ENCODE peak calls at places on chromosomes 7 and 10, in ten cellular contexts. A, K, C, Y, B, Z, H, N, V and O are unnamed samples.
A peak's percentile ranks its signal among the peaks of the same experiment; 100 is the strongest.

GRCh38 chr7:139548302-139549028 is 25.0 kb downstream of the CLEC2L start:
- DNase-seq in Y (no peak), C (no peak), N (no peak), K (no peak), Z (no peak), H (no peak), V (no peak), A (no peak), B (no peak), O (no peak)

GRCh38 chr10:34907743-34908425 is 92.8 kb upstream of the PARD3 start:
- DNase-seq in Z (no peak), A (no peak), V (no peak), C (no peak), B (no peak), K (no peak), N (no peak), H (no peak), Y (no peak), O (no peak)

GRCh38 chr10:35367991-35368390 is 31.7 kb downstream of the CCNY start:
- DNase-seq in A (no peak), N (no peak), V (no peak), K (no peak), Z (no peak), B (no peak), Y (no peak), H (no peak), C (no peak), O (no peak)

GRCh38 chr7:101814081-101814995 is 3.1 kb upstream of the CUX1 start:
- DNase-seq in B (peak; percentile 66), V (peak; percentile 69), C (no peak), N (peak; percentile 50), Y (peak; percentile 36), K (peak; percentile 33), Z (no peak), A (peak; percentile 94), H (peak; percentile 63), O (no peak)

GRCh38 chr7:16399265-16399801 is 22.0 kb downstream of the CRPPA start:
- DNase-seq in B (no peak), Z (no peak), H (no peak), K (peak; percentile 32), N (peak; percentile 60), A (no peak), Y (no peak), V (no peak), C (no peak), O (no peak)

GRCh38 chr7:7005303-7005702 is 177.0 kb upstream of the C1GALT1 start:
- DNase-seq in Y (no peak), Z (no peak), A (no peak), B (no peak), K (no peak), N (no peak), C (no peak), V (no peak), H (no peak), O (no peak)

GRCh38 chr7:21912305-21912704 is 33.4 kb downstream of the CDCA7L start:
- DNase-seq in V (no peak), K (peak; percentile 85), Z (no peak), C (no peak), B (no peak), N (peak; percentile 82), A (no peak), H (no peak), Y (no peak), O (no peak)

GRCh38 chr10:64648915-64649314 is 1127.7 kb downstream of the REEP3 start:
- DNase-seq in N (no peak), A (no peak), K (no peak), V (no peak), Y (peak; percentile 1), H (no peak), Z (no peak), C (no peak), B (peak; percentile 51), O (no peak)

GRCh38 chr10:17113889-17114288 is 15.7 kb downstream of the CUBN start:
- DNase-seq in B (no peak), K (peak; percentile 48), Y (no peak), H (no peak), Z (no peak), C (no peak), N (peak; percentile 70), V (no peak), A (no peak), O (no peak)

GRCh38 chr7:39621261-39621660 is 2.1 kb upstream of the RALA start:
- DNase-seq in Z (no peak), N (no peak), V (no peak), H (no peak), B (peak; percentile 83), A (no peak), C (no peak), Y (no peak), K (peak; percentile 97), O (no peak)

GRCh38 chr10:9877978-9878377 is 1139.7 kb upstream of the CELF2 start:
- DNase-seq in H (no peak), B (no peak), N (no peak), A (no peak), C (no peak), V (no peak), K (no peak), Z (no peak), Y (no peak), O (no peak)

GRCh38 chr7:117015258-117016184 is 62.2 kb downstream of the ST7 start:
- DNase-seq in K (no peak), B (no peak), Y (no peak), N (no peak), V (no peak), A (no peak), Z (no peak), H (no peak), C (no peak), O (no peak)

GRCh38 chr10:34933676-34934075 is 118.6 kb upstream of the PARD3 start:
- DNase-seq in K (no peak), B (no peak), C (no peak), H (no peak), A (no peak), Y (no peak), V (no peak), Z (no peak), N (peak; percentile 68), O (no peak)

GRCh38 chr7:158449942-158450341 is 137.7 kb downstream of the PTPRN2 start:
- DNase-seq in Z (no peak), H (no peak), V (no peak), K (no peak), N (no peak), C (no peak), Y (no peak), B (no peak), A (no peak), O (no peak)
- H3K9me3 ChIP-seq in Z (no peaks in the 10 kb centered on the region), H (no peaks in the 10 kb centered on the region), V (no peaks in the 10 kb centered on the region), K (no peaks in the 10 kb centered on the region), N (no peaks in the 10 kb centered on the region), C (no peaks in the 10 kb centered on the region), Y (no peaks in the 10 kb centered on the region), B (no peaks in the 10 kb centered on the region), A (no peaks in the 10 kb centered on the region), O (no peaks in the 10 kb centered on the region)

GRCh38 chr7:64183827-64184372 is 23.1 kb upstream of the ZNF735 start:
- DNase-seq in C (no peak), V (no peak), K (no peak), A (peak; percentile 54), Y (no peak), Z (no peak), H (no peak), N (no peak), B (no peak), O (no peak)

GRCh38 chr7:64180989-64181388 is 26.0 kb upstream of the ZNF735 start:
- DNase-seq in K (no peak), Y (no peak), Z (no peak), B (peak; percentile 34), A (no peak), N (peak; percentile 1), C (no peak), H (no peak), V (no peak), O (no peak)

GRCh38 chr7:64183126-64183742 is 23.8 kb upstream of the ZNF735 start:
- DNase-seq in K (no peak), Z (no peak), A (peak; percentile 85), C (no peak), B (no peak), N (no peak), V (no peak), Y (no peak), H (no peak), O (no peak)

GRCh38 chr7:64181586-64181985 is 25.4 kb upstream of the ZNF735 start:
- DNase-seq in Y (no peak), V (no peak), Z (no peak), H (no peak), K (no peak), C (no peak), B (no peak), N (no peak), A (peak; percentile 77), O (no peak)

GRCh38 chr7:64182036-64182790 is 24.8 kb upstream of the ZNF735 start:
- DNase-seq in Y (no peak), H (no peak), C (no peak), Z (no peak), N (no peak), K (no peak), A (peak; percentile 76), B (no peak), V (no peak), O (no peak)
- H3K9me3 ChIP-seq in Y (peaks cover 68% of the 10 kb centered on the region), H (peaks cover 28% of the 10 kb centered on the region), C (no peaks in the 10 kb centered on the region), Z (peaks cover 15% of the 10 kb centered on the region), N (no peaks in the 10 kb centered on the region), K (no peaks in the 10 kb centered on the region), A (no peaks in the 10 kb centered on the region), B (peaks cover 6% of the 10 kb centered on the region), V (peaks cover 49% of the 10 kb centered on the region), O (no peaks in the 10 kb centered on the region)

DNA sequence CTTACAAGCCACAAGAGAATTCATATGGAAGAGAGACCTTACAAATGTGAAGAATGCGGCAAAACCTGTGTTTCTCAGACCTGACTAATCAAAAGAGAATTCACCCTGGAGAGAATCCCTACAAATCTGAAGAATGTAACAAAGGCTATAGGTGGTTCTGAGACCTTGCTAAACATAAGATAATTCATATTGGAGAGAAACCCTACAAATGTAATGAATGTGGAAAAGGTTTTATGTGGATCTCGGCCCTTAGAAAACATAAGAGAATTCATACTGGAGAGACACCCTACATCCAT is 33.4 kb downstream of the ZNF727 start:
- DNase-seq in B (no peak), K (no peak), Z (no peak), N (no peak), Y (no peak), C (no peak), A (no peak), V (no peak), H (no peak), O (no peak)
- H3K9me3 ChIP-seq in B (peaks cover 37% of the 10 kb centered on the region), K (no peaks in the 10 kb centered on the region), Z (peaks cover 98% of the 10 kb centered on the region), N (peaks cover 3% of the 10 kb centered on the region), Y (peaks cover 93% of the 10 kb centered on the region), C (peaks cover 30% of the 10 kb centered on the region), A (peaks cover 88% of the 10 kb centered on the region), V (peaks cover 100% of the 10 kb centered on the region), H (peaks cover 11% of the 10 kb centered on the region), O (peaks cover 93% of the 10 kb centered on the region)

DNA sequence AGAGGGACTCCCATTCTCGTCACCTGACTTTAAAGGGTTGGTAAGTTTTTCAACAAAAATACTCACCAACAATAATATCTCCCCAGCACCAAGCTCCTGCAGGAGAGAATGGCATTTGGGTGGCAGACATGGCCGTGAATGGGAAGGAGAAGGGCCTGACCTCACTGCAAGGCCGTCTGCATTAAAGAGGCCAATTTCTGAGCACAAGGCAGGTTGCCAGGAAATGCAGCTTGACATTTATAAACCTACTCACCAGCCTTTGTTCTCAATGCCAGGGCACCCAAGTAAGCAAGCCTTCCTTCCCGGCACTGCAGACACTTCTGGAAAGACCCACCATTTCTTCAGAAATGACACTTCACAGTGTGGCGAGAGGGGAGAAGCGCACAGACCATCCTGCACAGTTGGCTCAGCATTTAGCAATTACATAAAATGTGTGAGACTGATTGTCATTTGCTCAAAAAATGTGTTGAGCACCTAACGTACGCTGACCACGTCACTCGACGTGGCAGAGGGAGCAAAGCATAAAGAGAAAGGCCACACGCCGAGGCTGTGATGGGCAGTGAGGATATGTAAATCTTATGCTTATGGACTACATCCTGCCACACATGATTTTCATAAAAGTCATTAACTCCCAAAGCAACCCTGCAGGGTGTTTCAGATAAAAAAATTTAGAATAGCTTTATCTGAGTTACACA is 544.0 kb downstream of the PTPRN2 start:
- DNase-seq in N (no peak), Z (no peak), K (no peak), C (no peak), A (no peak), B (no peak), V (peak; percentile 61), H (no peak), Y (no peak), O (no peak)
- H3K9me3 ChIP-seq in N (no peaks in the 10 kb centered on the region), Z (peaks cover 7% of the 10 kb centered on the region), K (peaks cover 1% of the 10 kb centered on the region), C (peaks cover 5% of the 10 kb centered on the region), A (peaks cover 17% of the 10 kb centered on the region), B (peaks cover 13% of the 10 kb centered on the region), V (peaks cover 19% of the 10 kb centered on the region), H (peaks cover 6% of the 10 kb centered on the region), Y (peaks cover 16% of the 10 kb centered on the region), O (peaks cover 10% of the 10 kb centered on the region)